ENCODE peak calls at places on chromosomes 11 and 22, in ten cellular contexts. S, C, H, M, E, I, Z, L, V and Q are unnamed samples.

GRCh38 chr11:1922411-1923113 is 3.1 kb downstream of the TNNT3 start:
- DNase-seq in S (no peak), Z (peak; percentile 66), E (no peak), H (no peak), M (no peak), I (no peak), L (no peak), C (no peak), V (no peak), Q (no peak)

GRCh38 chr22:23767303-23767672 is 484 bp downstream of the CHCHD10 start:
- DNase-seq in H (no peak), Z (no peak), V (no peak), E (no peak), C (no peak), S (no peak), M (no peak), L (no peak), I (no peak), Q (no peak)

GRCh38 chr11:44799036-44799435 is 72.3 kb downstream of the TSPAN18 start:
- DNase-seq in H (no peak), L (no peak), Z (peak; percentile 53), I (no peak), E (no peak), V (no peak), C (no peak), M (no peak), S (no peak), Q (no peak)

GRCh38 chr22:49080631-49081030 is 747.0 kb downstream of the BRD1 start:
- DNase-seq in C (no peak), H (no peak), S (no peak), L (no peak), I (no peak), V (no peak), M (no peak), E (no peak), Z (no peak), Q (no peak)

GRCh38 chr11:46159694-46160093 is 38.4 kb upstream of the PHF21A start:
- DNase-seq in L (no peak), V (no peak), Z (no peak), E (no peak), S (no peak), I (no peak), C (peak; percentile 23), H (no peak), M (no peak), Q (no peak)

GRCh38 chr11:33329705-33330329 is 72.6 kb downstream of the HIPK3 start:
- DNase-seq in Z (no peak), M (no peak), H (no peak), C (peak; percentile 50), E (peak; percentile 76), L (peak; percentile 76), V (peak; percentile 75), I (peak; percentile 48), S (no peak), Q (peak; percentile 22)

GRCh38 chr11:73996161-73996747 is 12.6 kb downstream of the UCP3 start:
- DNase-seq in Z (peak; percentile 45), V (no peak), H (no peak), E (peak; percentile 44), I (no peak), L (no peak), S (no peak), M (no peak), C (peak; percentile 25), Q (no peak)

GRCh38 chr22:32338757-32339156 is 18.9 kb upstream of the RFPL3 start:
- DNase-seq in I (no peak), M (no peak), S (no peak), Z (no peak), E (no peak), H (no peak), C (no peak), V (no peak), L (no peak), Q (no peak)

GRCh38 chr11:100673063-100673462 is 14.0 kb upstream of the ARHGAP42 start:
- DNase-seq in L (no peak), M (no peak), I (no peak), C (no peak), V (no peak), E (no peak), S (no peak), H (no peak), Z (no peak), Q (no peak)

GRCh38 chr11:85756401-85757200 is 54.3 kb downstream of the SYTL2 start:
- DNase-seq in E (peak; percentile 75), Z (no peak), M (no peak), L (no peak), V (no peak), C (peak; percentile 78), I (no peak), S (no peak), H (no peak), Q (no peak)

GRCh38 chr22:39530692-39531331 is 1.7 kb downstream of the RPS19BP1 start:
- DNase-seq in C (no peak), S (no peak), I (no peak), E (no peak), L (no peak), Z (no peak), V (peak; percentile 36), H (no peak), M (no peak), Q (no peak)

GRCh38 chr22:23012081-23012622 is 58.2 kb upstream of the GNAZ start:
- DNase-seq in M (no peak), E (no peak), I (no peak), H (no peak), Z (no peak), S (no peak), L (no peak), V (no peak), C (no peak), Q (no peak)

GRCh38 chr22:23750744-23751440 is at the start of gene ZNF70:
- DNase-seq in S (peak; percentile 73), L (peak; percentile 82), V (peak; percentile 60), C (peak; percentile 93), E (peak; percentile 96), M (peak; percentile 29), I (peak; percentile 69), Z (peak; percentile 98), H (peak; percentile 88), Q (peak; percentile 78)

GRCh38 chr11:99589771-99590170 is 569.0 kb downstream of the CNTN5 start:
- DNase-seq in V (no peak), M (no peak), C (no peak), E (no peak), H (no peak), L (no peak), I (no peak), Z (no peak), S (no peak), Q (no peak)

GRCh38 chr11:60757231-60757800 is 649 bp downstream of the MS4A15 start:
- DNase-seq in V (no peak), L (no peak), M (no peak), I (no peak), C (no peak), Z (no peak), S (no peak), H (no peak), E (no peak), Q (peak; percentile 68)

GRCh38 chr11:101363706-101364275 is 220.0 kb downstream of the TRPC6 start:
- DNase-seq in L (no peak), S (no peak), E (no peak), H (no peak), Z (no peak), C (no peak), I (no peak), M (no peak), V (no peak), Q (no peak)

GRCh38 chr11:39741066-39741465 is 1718.4 kb downstream of the LRRC4C start:
- DNase-seq in E (no peak), S (no peak), Z (no peak), H (no peak), M (no peak), V (no peak), I (no peak), L (peak; percentile 2), C (no peak), Q (no peak)

DNA sequence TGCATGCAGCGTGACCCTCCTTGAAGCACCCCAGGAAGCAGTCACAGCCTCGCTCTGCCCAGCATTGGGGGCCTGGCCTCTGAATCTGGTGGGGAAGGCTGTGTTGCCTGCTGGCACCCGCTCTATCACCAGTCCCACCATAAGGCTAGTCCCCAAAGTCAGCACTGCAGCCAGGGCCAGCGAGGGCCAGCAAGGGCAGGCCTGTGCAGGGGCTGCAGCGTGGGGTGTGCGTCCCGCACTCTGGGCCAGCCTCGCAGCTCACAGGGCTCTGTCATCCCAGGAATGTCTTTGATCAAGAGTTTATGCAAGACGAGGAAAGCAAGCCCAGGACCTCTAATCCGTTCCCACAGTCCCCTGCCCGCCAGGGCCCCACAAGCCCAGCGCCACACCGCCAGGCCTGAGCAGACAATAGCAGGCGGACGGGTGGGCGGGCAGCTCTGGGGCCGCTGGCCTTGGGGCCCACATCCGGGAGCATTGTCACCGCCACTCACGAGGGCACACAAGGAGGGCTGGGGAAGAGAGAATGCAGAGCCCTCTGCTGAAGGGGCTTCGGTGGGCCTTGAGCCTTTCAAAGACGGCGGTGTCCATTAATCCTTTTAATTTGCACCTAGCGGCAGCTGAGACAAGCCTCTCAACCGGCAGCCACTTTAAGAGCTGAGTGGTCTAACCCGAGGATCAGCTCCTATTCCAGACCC is 17.1 kb downstream of the LTO1 start:
- DNase-seq in S (no peak), V (peak; percentile 39), L (no peak), M (no peak), I (no peak), E (no peak), Z (peak; percentile 78), H (no peak), C (no peak), Q (no peak)
- TF ChIP-seq CTCF in S (no peak), V (no peak), L (no peak), M (no peak), I (no peak), E (no peak), Z (no peak), H (no peak), C (no peak), Q (no peak)

GRCh38 chr22:29300807-29301601 is 5.4 kb upstream of the GAS2L1 start:
- DNase-seq in M (no peak), L (no peak), C (no peak), H (no peak), E (no peak), I (no peak), V (no peak), Z (no peak), S (no peak), Q (no peak)
- TF ChIP-seq POLR2A in M (no peak), L (no peak), C (no peak), H (no peak), E (no peak), I (no peak), V (no peak), Z (no peak), S (no peak), Q (no peak)

DNA sequence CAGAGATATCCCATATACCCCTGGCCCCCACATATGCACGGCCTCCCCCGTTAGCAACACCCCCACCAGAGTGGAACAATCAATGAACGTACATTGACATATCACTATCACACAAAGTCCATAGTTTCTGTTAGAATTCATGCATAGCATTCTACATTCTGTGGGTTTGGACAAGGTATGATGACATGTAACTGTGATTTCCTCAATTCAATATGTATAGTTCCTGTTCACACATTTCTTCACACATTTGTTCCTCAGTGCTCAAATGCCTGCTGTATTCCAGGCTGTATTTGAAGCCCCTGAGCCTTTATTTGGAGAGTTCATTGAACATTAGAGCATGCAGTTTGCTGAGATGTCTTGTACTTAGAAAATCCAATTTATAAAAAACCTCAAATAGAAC is 69.9 kb downstream of the PTPRJ start:
- DNase-seq in S (no peak), H (no peak), V (no peak), M (no peak), I (no peak), C (no peak), E (no peak), L (no peak), Z (no peak), Q (no peak)
- H3K4me3 ChIP-seq in S (no peak overlapping the region), H (no peak overlapping the region), V (no peak overlapping the region), M (no peak overlapping the region), I (no peak overlapping the region), C (no peak overlapping the region), E (no peak overlapping the region), L (no peak overlapping the region), Z (no peak overlapping the region), Q (no peak overlapping the region)

GRCh38 chr11:82246926-82247325 is 486.7 kb downstream of the FAM181B start:
- DNase-seq in C (no peak), E (no peak), Z (no peak), L (no peak), S (no peak), I (no peak), H (no peak), V (no peak), M (no peak), Q (no peak)
- TF ChIP-seq CTCF in C (no peak), E (no peak), Z (no peak), L (no peak), S (no peak), I (no peak), H (no peak), V (no peak), M (no peak), Q (no peak)